ENCODE peak calls at places on chromosomes 13 and 19, in four cellular contexts. H is H9, U is IMR-90, S is H1. Q is an unnamed sample. For H3K4me1, the result is how much of the 10 kb centered on the place peaks cover.

GRCh38 chr19:16113727-16114126 is 2.0 kb downstream of the RAB8A start:
- DNase-seq in U (no peak), S (no peak), H (no peak), Q (peak)

GRCh38 chr19:23823952-23824389 is 65.3 kb upstream of the ZNF681 start:
- DNase-seq in H (peak), U (no peak), S (peak), Q (peak)

GRCh38 chr19:14686411-14686810 is 3.4 kb upstream of the ZNF333 start:
- DNase-seq in S (no peak), U (peak), H (no peak), Q (peak)

GRCh38 chr19:3365447-3366103 is 808 bp upstream of the NFIC start:
- DNase-seq in H (peak), U (peak), S (no peak), Q (peak)

GRCh38 chr13:82900453-82900852 is 981.8 kb downstream of the SLITRK1 start:
- DNase-seq in S (no peak), H (no peak), U (no peak), Q (no peak)

GRCh38 chr13:22278336-22278929 is 607.6 kb downstream of the FGF9 start:
- DNase-seq in H (peak), S (peak), U (peak), Q (peak)

GRCh38 chr19:45256836-45257235 is 5.8 kb downstream of the MARK4 start:
- DNase-seq in S (no peak), H (no peak), U (no peak), Q (no peak)

GRCh38 chr13:37187110-37187509 is 81.6 kb upstream of the CSNK1A1L start:
- DNase-seq in S (no peak), H (no peak), U (no peak), Q (no peak)

GRCh38 chr13:80473695-80474094 is 132.8 kb upstream of the SPRY2 start:
- DNase-seq in H (no peak), U (peak), S (no peak), Q (no peak)

GRCh38 chr13:102584423-102584822 is 12.4 kb upstream of the TPP2 start:
- DNase-seq in U (no peak), S (no peak), H (no peak), Q (no peak)

GRCh38 chr19:11064831-11065303 is 24.4 kb upstream of the LDLR start:
- DNase-seq in H (no peak), U (no peak), S (no peak), Q (no peak)

GRCh38 chr13:23081246-23081645 is 99.5 kb upstream of the SGCG start:
- DNase-seq in H (no peak), S (no peak), U (peak), Q (no peak)

GRCh38 chr13:59346861-59347470 is 816.8 kb downstream of the DIAPH3 start:
- DNase-seq in H (peak), S (no peak), U (no peak), Q (peak)

GRCh38 chr13:71685072-71685471 is 181.9 kb downstream of the DACH1 start:
- DNase-seq in S (peak), H (peak), U (no peak), Q (peak)

GRCh38 chr13:78759704-78760103 is 100.7 kb upstream of the OBI1 start:
- DNase-seq in H (no peak), S (no peak), U (no peak), Q (peak)

GRCh38 chr13:50576156-50576555 is 267.3 kb downstream of the DLEU7 start:
- DNase-seq in S (no peak), H (no peak), U (no peak), Q (no peak)

GRCh38 chr13:46593403-46593802 is 40.4 kb downstream of the LRCH1 start:
- DNase-seq in U (no peak), S (no peak), H (no peak), Q (no peak)

GRCh38 chr19:29945017-29945416 is 3.0 kb downstream of the URI1 start:
- DNase-seq in H (no peak), S (no peak), U (no peak), Q (no peak)

GRCh38 chr19:46845959-46846459 is 4.6 kb downstream of the AP2S1 start:
- DNase-seq in S (no peak), U (no peak), H (no peak), Q (no peak)

GRCh38 chr19:46755853-46756543 is 9.7 kb upstream of the STRN4 start:
- DNase-seq in U (no peak), H (no peak), S (no peak), Q (no peak)

GRCh38 chr13:24203726-24204295 is 43.3 kb downstream of the SPATA13 start:
- DNase-seq in H (no peak), U (peak), S (no peak), Q (no peak)

GRCh38 chr13:67231481-67231940 is 1.4 kb upstream of the PCDH9 start:
- DNase-seq in U (no peak), H (no peak), S (no peak), Q (no peak)

GRCh38 chr19:17125052-17125727 is 49.6 kb downstream of the MYO9B start:
- DNase-seq in U (peak), S (no peak), H (no peak), Q (no peak)

GRCh38 chr19:31255174-31255862 is 93.9 kb downstream of the TSHZ3 start:
- DNase-seq in S (no peak), U (no peak), H (no peak), Q (no peak)

DNA sequence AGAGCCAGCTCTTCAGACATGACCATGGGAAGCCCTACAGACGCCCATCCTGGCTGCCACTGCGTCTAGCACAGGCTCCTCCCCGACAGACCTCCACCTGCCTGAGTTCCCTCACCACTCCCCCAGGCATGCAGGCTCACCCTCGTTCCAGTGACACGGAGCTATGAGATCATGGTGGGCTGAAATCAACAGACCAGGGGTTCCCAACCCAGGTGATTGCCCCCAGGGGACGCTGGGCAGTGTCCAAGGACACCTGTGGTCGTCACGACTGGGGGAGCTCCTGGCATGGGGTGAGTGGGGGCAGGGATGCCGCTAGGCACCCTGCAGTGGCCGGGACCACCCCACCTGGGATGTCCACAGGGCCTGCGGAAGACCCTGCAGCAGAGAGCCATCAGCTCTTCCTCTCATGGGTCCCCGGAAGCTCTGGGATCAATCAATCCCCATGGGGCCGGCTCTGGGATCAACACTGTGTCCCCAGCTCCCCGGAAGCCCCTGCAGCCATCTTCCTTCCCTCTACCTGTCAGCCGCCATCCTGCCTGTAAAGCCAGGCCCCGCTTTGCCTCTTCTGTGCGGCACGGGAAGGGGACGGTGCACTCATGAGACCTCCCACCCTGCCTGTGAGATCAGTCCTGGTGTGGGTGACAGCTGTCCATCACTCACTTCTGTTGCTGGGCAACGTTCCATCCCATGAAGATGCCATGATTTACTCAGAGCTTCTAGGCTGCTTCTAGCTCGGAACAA is 12.8 kb upstream of the MADCAM1 start:
- DNase-seq in S (no peak), U (no peak), H (no peak), Q (no peak)
- H3K56ac ChIP-seq in S (no peak), U (no peak), H (no peak), Q (no peak)

GRCh38 chr13:45242524-45242923 is 41.7 kb upstream of the KCTD4 start:
- DNase-seq in H (no peak), S (no peak), U (no peak), Q (no peak)

GRCh38 chr13:45243072-45243471 is 42.2 kb upstream of the KCTD4 start:
- DNase-seq in U (no peak), S (no peak), H (no peak), Q (no peak)

GRCh38 chr13:45242070-45242469 is 41.2 kb upstream of the KCTD4 start:
- DNase-seq in S (no peak), H (no peak), U (peak), Q (no peak)

DNA sequence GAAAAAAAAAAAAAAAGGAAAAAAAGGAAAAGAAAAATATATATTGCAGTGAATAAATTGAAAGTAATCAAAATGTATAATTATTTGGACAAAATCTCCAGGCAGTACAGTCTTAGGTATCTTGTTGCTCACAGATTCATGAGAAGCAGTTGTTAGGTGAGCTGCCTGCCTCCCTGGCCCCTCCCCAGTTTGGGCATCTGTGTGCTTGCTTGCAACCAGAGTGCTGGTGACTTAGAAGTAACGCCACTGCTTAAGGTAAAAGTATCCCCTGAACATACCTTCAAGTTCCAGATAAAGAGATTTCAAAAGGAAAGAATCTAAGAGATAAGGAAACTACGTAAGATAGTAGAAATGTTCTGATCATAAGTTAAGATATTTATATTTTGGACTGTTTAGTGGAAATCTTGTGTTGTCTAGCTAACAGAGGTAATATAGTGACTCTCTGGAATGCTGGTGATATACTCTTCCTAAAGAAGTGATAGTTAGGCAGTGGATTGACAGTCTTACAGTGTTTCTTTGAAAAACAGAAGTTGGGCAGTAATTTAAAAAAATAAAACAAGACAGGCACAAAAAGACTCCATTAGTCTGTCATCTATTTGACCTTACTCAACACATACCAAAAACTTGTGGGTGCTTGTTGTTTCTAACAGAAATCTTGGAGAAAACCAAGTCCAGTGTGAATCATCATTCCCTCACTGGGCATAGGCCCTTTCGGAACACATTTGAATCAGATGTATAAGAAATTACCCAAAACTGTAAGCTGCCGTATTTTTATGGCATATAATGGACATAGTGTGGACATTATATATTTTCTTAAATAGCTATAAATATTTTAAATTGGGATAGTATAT is 38.3 kb upstream of the KCTD4 start:
- DNase-seq in U (peak), H (no peak), S (no peak), Q (no peak)
- H3K9ac ChIP-seq in U (no peak), H (no peak), S (no peak), Q (no peak)

GRCh38 chr13:99003851-99004471 is 26.1 kb upstream of the DOCK9 start:
- DNase-seq in H (no peak), U (no peak), S (no peak), Q (no peak)
- H3K4me1 ChIP-seq in H (under half), U (under half), S (under half), Q (under half)

DNA sequence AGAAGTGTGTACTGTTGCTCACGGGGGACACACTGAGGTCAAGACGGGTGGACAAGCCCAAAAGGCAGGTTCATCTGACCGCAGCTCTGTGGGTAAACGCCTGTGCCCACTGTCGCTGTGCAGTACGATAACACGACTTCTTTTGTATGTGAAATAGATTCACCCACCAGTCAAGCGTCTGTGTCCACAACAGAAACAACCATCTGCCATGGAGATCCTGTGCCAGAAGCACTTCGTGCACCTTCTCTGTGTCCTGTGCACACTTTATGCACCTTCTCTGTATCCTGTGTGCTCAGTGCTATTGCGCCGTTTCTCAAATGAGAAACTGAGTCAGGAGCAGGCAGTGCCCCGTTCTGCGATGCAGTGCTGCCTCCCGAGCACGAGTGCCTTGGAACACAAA is 138.9 kb downstream of the ATP11A start:
- DNase-seq in U (no peak), H (no peak), S (no peak), Q (no peak)
- H3K56ac ChIP-seq in U (no peak), H (no peak), S (no peak), Q (no peak)

GRCh38 chr19:41114132-41114531 is at the start of gene CYP2F1:
- DNase-seq in S (no peak), H (no peak), U (no peak), Q (no peak)
- H3K9ac ChIP-seq in S (no peak), H (no peak), U (no peak), Q (no peak)

DNA sequence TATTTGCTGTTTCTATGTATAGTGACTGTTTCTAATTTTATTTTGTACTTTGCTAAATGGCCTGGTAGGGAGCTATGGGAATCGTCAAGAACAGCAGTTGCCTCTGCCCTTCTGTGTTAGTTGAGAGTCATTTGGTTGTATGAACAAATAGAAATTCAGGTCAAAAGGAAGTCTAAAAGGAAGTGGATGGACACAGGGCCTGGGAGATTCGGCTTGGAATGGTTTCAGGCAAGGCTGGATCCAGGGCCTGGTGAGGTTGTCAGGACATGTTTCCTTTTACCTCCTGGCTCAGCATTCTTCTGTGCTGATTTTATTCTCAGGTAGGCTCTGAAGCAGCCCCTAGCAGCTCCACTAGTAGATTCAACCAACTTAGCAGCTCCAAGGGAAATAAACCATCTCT is 118.9 kb downstream of the SIPA1L3 start:
- DNase-seq in U (no peak), S (no peak), H (no peak), Q (no peak)
- H3K4me1 ChIP-seq in U (under half), S (under half), H (under half), Q (under half)